ENCODE peak calls at places on chromosomes 7 and 10, in nine cellular contexts. C is MV-4-11, R is fibroblast of pulmonary artery, Z is anterior cingulate cortex, Q is foreskin fibroblast, M is M059J, Y is breast epithelium, W is NCI-H2081 treated with DMSO at 0.1 percent for 48 hours, K is substantia nigra. D is an unnamed sample.

GRCh38 chr7:157580324-157580723 is 243.5 kb downstream of the DNAJB6 start:
- DNase-seq in C (no peak), R (no peak), Z (no peak), Q (no peak), M (no peak), Y (no peak), W (no peak), K (no peak), D (no peak)

GRCh38 chr10:421170-421569 is 268.3 kb downstream of the DIP2C start:
- DNase-seq in C (no peak), R (no peak), Z (no peak), Q (no peak), M (no peak), Y (no peak), W (no peak), K (no peak), D (no peak)

GRCh38 chr7:77415822-77416620 is at the start of gene GSAP:
- DNase-seq in C (no peak), R (no peak), Z (no peak), Q (no peak), M (peak), Y (peak), W (no peak), K (peak), D (peak)

GRCh38 chr10:100688201-100688600 is 57.2 kb upstream of the PAX2 start:
- DNase-seq in C (no peak), R (no peak), Z (no peak), Q (no peak), M (no peak), Y (no peak), W (no peak), K (no peak), D (no peak)

GRCh38 chr7:84674236-84674913 is 479.8 kb upstream of the SEMA3A start:
- DNase-seq in C (no peak), R (no peak), Z (no peak), Q (no peak), M (peak), Y (no peak), W (peak), K (no peak), D (no peak)

GRCh38 chr10:132463333-132464255 is 66.6 kb downstream of the PWWP2B start:
- DNase-seq in C (no peak), R (peak), Z (no peak), Q (no peak), M (no peak), Y (no peak), W (no peak), K (no peak), D (no peak)

GRCh38 chr10:100519321-100520051 is at the start of gene SEC31B:
- DNase-seq in C (no peak), R (no peak), Z (peak), Q (no peak), M (peak), Y (no peak), W (no peak), K (peak), D (no peak)

GRCh38 chr10:60781678-60782077 is 3.4 kb downstream of the CDK1 start:
- DNase-seq in C (no peak), R (no peak), Z (no peak), Q (no peak), M (no peak), Y (no peak), W (no peak), K (no peak), D (no peak)

GRCh38 chr10:11823122-11823988 is at the start of gene PROSER2:
- DNase-seq in C (peak), R (peak), Z (no peak), Q (peak), M (peak), Y (peak), W (no peak), K (no peak), D (peak)

GRCh38 chr10:102410427-102411073 is 8.0 kb downstream of the PSD start:
- DNase-seq in C (no peak), R (no peak), Z (peak), Q (no peak), M (no peak), Y (no peak), W (no peak), K (no peak), D (no peak)

GRCh38 chr10:72044417-72045041 is 43.8 kb downstream of the SPOCK2 start:
- DNase-seq in C (no peak), R (no peak), Z (peak), Q (no peak), M (peak), Y (no peak), W (no peak), K (peak), D (peak)

GRCh38 chr10:101617102-101617823 is 29.1 kb downstream of the DPCD start:
- DNase-seq in C (peak), R (no peak), Z (no peak), Q (no peak), M (no peak), Y (no peak), W (no peak), K (no peak), D (no peak)

GRCh38 chr10:35895331-35895730 is 253.2 kb upstream of the FZD8 start:
- DNase-seq in C (no peak), R (no peak), Z (no peak), Q (no peak), M (no peak), Y (no peak), W (no peak), K (no peak), D (no peak)

GRCh38 chr10:48251152-48251524 is 23.4 kb downstream of the FRMPD2 start:
- DNase-seq in C (no peak), R (peak), Z (no peak), Q (no peak), M (peak), Y (no peak), W (no peak), K (no peak), D (no peak)

GRCh38 chr7:146131701-146132100 is 15.1 kb downstream of the CNTNAP2 start:
- DNase-seq in C (no peak), R (no peak), Z (no peak), Q (no peak), M (no peak), Y (no peak), W (no peak), K (no peak), D (no peak)

GRCh38 chr7:89200758-89201157 is 405.2 kb upstream of the TEX47 start:
- DNase-seq in C (peak), R (no peak), Z (no peak), Q (no peak), M (no peak), Y (no peak), W (no peak), K (no peak), D (no peak)

GRCh38 chr7:3042861-3043489 is 692 bp downstream of the CARD11 start:
- DNase-seq in C (no peak), R (no peak), Z (no peak), Q (no peak), M (peak), Y (peak), W (no peak), K (no peak), D (no peak)

GRCh38 chr7:12322287-12322902 is 81.3 kb downstream of the VWDE start:
- DNase-seq in C (no peak), R (peak), Z (no peak), Q (no peak), M (peak), Y (no peak), W (peak), K (no peak), D (peak)

GRCh38 chr10:3563298-3563697 is 221.7 kb downstream of the KLF6 start:
- DNase-seq in C (no peak), R (no peak), Z (no peak), Q (no peak), M (no peak), Y (no peak), W (no peak), K (no peak), D (no peak)

GRCh38 chr10:33005322-33006282 is 47.6 kb upstream of the ITGB1 start:
- DNase-seq in C (peak), R (peak), Z (no peak), Q (peak), M (peak), Y (peak), W (no peak), K (no peak), D (peak)

GRCh38 chr7:45001138-45001694 is 1.2 kb downstream of the CCM2 start:
- DNase-seq in C (no peak), R (no peak), Z (no peak), Q (no peak), M (no peak), Y (no peak), W (no peak), K (no peak), D (peak)

D was measured in Caco-2.